ENCODE peak calls at places on chromosome 11, in six cellular contexts. One of them, this sample, is unnamed.
A peak's percentile ranks its signal among the peaks of the same experiment; 100 is the strongest.

GRCh38 chr11:2528301-2529050 is 83.7 kb downstream of the KCNQ1 start:
- DNase-seq in HFFc6: no peak
- DNase-seq in left ventricle myocardium inferior: no peak
- DNase-seq in heart left ventricle: peak; percentile 17
- DNase-seq in glutamatergic neuron: peak; percentile 11
- DNase-seq in fibroblast of lung: no peak
- DNase-seq in this sample: no peak

GRCh38 chr11:47233989-47234668 is 14.5 kb downstream of the ACP2 start:
- DNase-seq in HFFc6: peak; percentile 90
- DNase-seq in left ventricle myocardium inferior: peak; percentile 33
- DNase-seq in heart left ventricle: peak; percentile 50
- DNase-seq in glutamatergic neuron: no peak
- DNase-seq in fibroblast of lung: peak; percentile 77
- DNase-seq in this sample: peak; percentile 57

GRCh38 chr11:117910525-117910924 is 18.7 kb downstream of the TMPRSS13 start:
- DNase-seq in HFFc6: no peak
- DNase-seq in left ventricle myocardium inferior: no peak
- DNase-seq in heart left ventricle: no peak
- DNase-seq in glutamatergic neuron: no peak
- DNase-seq in fibroblast of lung: no peak
- DNase-seq in this sample: no peak

GRCh38 chr11:37544491-37544890 is 946.5 kb upstream of the RAG2 start:
- DNase-seq in HFFc6: no peak
- DNase-seq in left ventricle myocardium inferior: no peak
- DNase-seq in heart left ventricle: no peak
- DNase-seq in glutamatergic neuron: no peak
- DNase-seq in fibroblast of lung: no peak
- DNase-seq in this sample: no peak

GRCh38 chr11:118933486-118933885 is 7.8 kb upstream of the BCL9L start:
- DNase-seq in HFFc6: no peak
- DNase-seq in left ventricle myocardium inferior: peak; percentile 39
- DNase-seq in heart left ventricle: peak; percentile 64
- DNase-seq in glutamatergic neuron: no peak
- DNase-seq in fibroblast of lung: no peak
- DNase-seq in this sample: no peak

GRCh38 chr11:122071680-122072321 is 44.2 kb downstream of the BLID start:
- DNase-seq in HFFc6: no peak
- DNase-seq in left ventricle myocardium inferior: no peak
- DNase-seq in heart left ventricle: no peak
- DNase-seq in glutamatergic neuron: no peak
- DNase-seq in fibroblast of lung: no peak
- DNase-seq in this sample: no peak

GRCh38 chr11:121514401-121514981 is 61.7 kb upstream of the SORL1-AS1 start:
- DNase-seq in HFFc6: no peak
- DNase-seq in left ventricle myocardium inferior: no peak
- DNase-seq in heart left ventricle: no peak
- DNase-seq in glutamatergic neuron: no peak
- DNase-seq in fibroblast of lung: no peak
- DNase-seq in this sample: no peak

GRCh38 chr11:62546937-62547625 is 475 bp upstream of the AHNAK start:
- DNase-seq in HFFc6: peak; percentile 63
- DNase-seq in left ventricle myocardium inferior: peak; percentile 42
- DNase-seq in heart left ventricle: no peak
- DNase-seq in glutamatergic neuron: no peak
- DNase-seq in fibroblast of lung: peak; percentile 57
- DNase-seq in this sample: peak; percentile 81

GRCh38 chr11:86294026-86294425 is 8.0 kb upstream of the HIKESHI start:
- DNase-seq in HFFc6: no peak
- DNase-seq in left ventricle myocardium inferior: no peak
- DNase-seq in heart left ventricle: no peak
- DNase-seq in glutamatergic neuron: no peak
- DNase-seq in fibroblast of lung: no peak
- DNase-seq in this sample: no peak

GRCh38 chr11:34345012-34345804 is 12.6 kb downstream of the ABTB2 start:
- DNase-seq in HFFc6: peak; percentile 72
- DNase-seq in left ventricle myocardium inferior: peak; percentile 42
- DNase-seq in heart left ventricle: peak; percentile 65
- DNase-seq in glutamatergic neuron: no peak
- DNase-seq in fibroblast of lung: peak; percentile 73
- DNase-seq in this sample: peak; percentile 91

GRCh38 chr11:19895776-19896175 is 183.1 kb downstream of the NAV2 start:
- DNase-seq in HFFc6: no peak
- DNase-seq in left ventricle myocardium inferior: no peak
- DNase-seq in heart left ventricle: no peak
- DNase-seq in glutamatergic neuron: no peak
- DNase-seq in fibroblast of lung: no peak
- DNase-seq in this sample: peak; percentile 65

GRCh38 chr11:75474240-75474639 is 41.2 kb upstream of the KLHL35 start:
- DNase-seq in HFFc6: no peak
- DNase-seq in left ventricle myocardium inferior: no peak
- DNase-seq in heart left ventricle: no peak
- DNase-seq in glutamatergic neuron: no peak
- DNase-seq in fibroblast of lung: peak; percentile 32
- DNase-seq in this sample: no peak

GRCh38 chr11:83863272-83863671 is 577.1 kb upstream of the CCDC90B start:
- DNase-seq in HFFc6: no peak
- DNase-seq in left ventricle myocardium inferior: no peak
- DNase-seq in heart left ventricle: no peak
- DNase-seq in glutamatergic neuron: no peak
- DNase-seq in fibroblast of lung: no peak
- DNase-seq in this sample: no peak

GRCh38 chr11:97743205-97743742 is 1277.5 kb upstream of the CNTN5 start:
- DNase-seq in HFFc6: no peak
- DNase-seq in left ventricle myocardium inferior: no peak
- DNase-seq in heart left ventricle: no peak
- DNase-seq in glutamatergic neuron: no peak
- DNase-seq in fibroblast of lung: peak; percentile 71
- DNase-seq in this sample: peak; percentile 62

GRCh38 chr11:68340003-68340767 is 27.8 kb downstream of the LRP5 start:
- DNase-seq in HFFc6: no peak
- DNase-seq in left ventricle myocardium inferior: no peak
- DNase-seq in heart left ventricle: no peak
- DNase-seq in glutamatergic neuron: no peak
- DNase-seq in fibroblast of lung: no peak
- DNase-seq in this sample: no peak

GRCh38 chr11:35357893-35358292 is 61.5 kb downstream of the SLC1A2 start:
- DNase-seq in HFFc6: peak; percentile 32
- DNase-seq in left ventricle myocardium inferior: no peak
- DNase-seq in heart left ventricle: no peak
- DNase-seq in glutamatergic neuron: no peak
- DNase-seq in fibroblast of lung: peak; percentile 45
- DNase-seq in this sample: no peak

GRCh38 chr11:18312012-18312411 is 9.9 kb downstream of the HPS5 start:
- DNase-seq in HFFc6: peak; percentile 13
- DNase-seq in left ventricle myocardium inferior: no peak
- DNase-seq in heart left ventricle: no peak
- DNase-seq in glutamatergic neuron: no peak
- DNase-seq in fibroblast of lung: no peak
- DNase-seq in this sample: peak; percentile 37

GRCh38 chr11:63560506-63561179 is 2.5 kb downstream of the PLAAT2 start:
- DNase-seq in HFFc6: no peak
- DNase-seq in left ventricle myocardium inferior: peak; percentile 34
- DNase-seq in heart left ventricle: peak; percentile 57
- DNase-seq in glutamatergic neuron: no peak
- DNase-seq in fibroblast of lung: no peak
- DNase-seq in this sample: peak; percentile 74

GRCh38 chr11:110415081-110415480 is 14.7 kb upstream of the FDX1 start:
- DNase-seq in HFFc6: no peak
- DNase-seq in left ventricle myocardium inferior: no peak
- DNase-seq in heart left ventricle: no peak
- DNase-seq in glutamatergic neuron: no peak
- DNase-seq in fibroblast of lung: no peak
- DNase-seq in this sample: no peak

GRCh38 chr11:10899542-10899830 is 41.6 kb upstream of the ZBED5 start:
- DNase-seq in HFFc6: no peak
- DNase-seq in left ventricle myocardium inferior: peak; percentile 54
- DNase-seq in heart left ventricle: peak; percentile 81
- DNase-seq in glutamatergic neuron: no peak
- DNase-seq in fibroblast of lung: peak; percentile 100
- DNase-seq in this sample: peak; percentile 96

GRCh38 chr11:14971865-14972580 is at the start of gene CALCA:
- DNase-seq in HFFc6: no peak
- DNase-seq in left ventricle myocardium inferior: no peak
- DNase-seq in heart left ventricle: peak; percentile 23
- DNase-seq in glutamatergic neuron: peak; percentile 46
- DNase-seq in fibroblast of lung: peak; percentile 16
- DNase-seq in this sample: no peak

GRCh38 chr11:2470495-2470894 is 25.7 kb downstream of the KCNQ1 start:
- DNase-seq in HFFc6: no peak
- DNase-seq in left ventricle myocardium inferior: no peak
- DNase-seq in heart left ventricle: no peak
- DNase-seq in glutamatergic neuron: no peak
- DNase-seq in fibroblast of lung: no peak
- DNase-seq in this sample: no peak

GRCh38 chr11:1643146-1643690 is 13.6 kb downstream of the KRTAP5-5 start:
- DNase-seq in HFFc6: no peak
- DNase-seq in left ventricle myocardium inferior: no peak
- DNase-seq in heart left ventricle: no peak
- DNase-seq in glutamatergic neuron: no peak
- DNase-seq in fibroblast of lung: no peak
- DNase-seq in this sample: no peak

GRCh38 chr11:59284773-59285129 is 72.0 kb upstream of the MPEG1 start:
- DNase-seq in HFFc6: no peak
- DNase-seq in left ventricle myocardium inferior: no peak
- DNase-seq in heart left ventricle: no peak
- DNase-seq in glutamatergic neuron: no peak
- DNase-seq in fibroblast of lung: no peak
- DNase-seq in this sample: no peak
- TF ChIP-seq CTCF in HFFc6: peak; percentile 57
- TF ChIP-seq CTCF in left ventricle myocardium inferior: no peak
- TF ChIP-seq CTCF in heart left ventricle: no peak
- TF ChIP-seq CTCF in glutamatergic neuron: peak; percentile 41
- TF ChIP-seq CTCF in fibroblast of lung: no peak
- TF ChIP-seq CTCF in this sample: no peak

GRCh38 chr11:130070109-130070828 is 575 bp downstream of the APLP2 start:
- DNase-seq in HFFc6: peak; percentile 10
- DNase-seq in left ventricle myocardium inferior: peak; percentile 42
- DNase-seq in heart left ventricle: peak; percentile 42
- DNase-seq in glutamatergic neuron: peak; percentile 68
- DNase-seq in fibroblast of lung: peak; percentile 44
- DNase-seq in this sample: peak; percentile 34
- TF ChIP-seq CTCF in HFFc6: peak; percentile 40
- TF ChIP-seq CTCF in left ventricle myocardium inferior: peak; percentile 21
- TF ChIP-seq CTCF in heart left ventricle: no peak
- TF ChIP-seq CTCF in glutamatergic neuron: no peak
- TF ChIP-seq CTCF in fibroblast of lung: peak; percentile 8
- TF ChIP-seq CTCF in this sample: no peak

DNA sequence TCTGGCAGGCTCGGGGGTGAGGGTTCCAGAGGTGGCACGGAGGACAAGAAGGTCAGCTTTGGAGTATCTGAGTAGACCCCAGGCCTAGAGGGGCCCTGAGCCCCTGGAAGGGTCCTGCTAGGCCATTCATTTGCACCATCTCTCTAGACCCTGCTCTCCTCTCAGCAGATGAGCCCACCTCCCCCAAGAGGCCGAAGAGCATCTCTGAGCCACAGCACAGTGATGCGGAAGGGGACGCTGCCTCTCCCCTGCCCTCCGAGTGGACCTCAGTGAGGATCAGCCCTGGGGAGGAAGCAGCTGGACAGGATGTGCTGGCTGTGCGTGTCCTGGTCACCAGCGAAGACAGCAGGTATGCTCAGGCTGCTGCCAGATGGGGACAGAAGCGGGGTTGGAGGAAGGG is 101.6 kb upstream of the PARVA start:
- DNase-seq in HFFc6: no peak
- DNase-seq in left ventricle myocardium inferior: no peak
- DNase-seq in heart left ventricle: no peak
- DNase-seq in glutamatergic neuron: no peak
- DNase-seq in fibroblast of lung: no peak
- DNase-seq in this sample: no peak
- TF ChIP-seq CTCF in HFFc6: no peak
- TF ChIP-seq CTCF in left ventricle myocardium inferior: no peak
- TF ChIP-seq CTCF in heart left ventricle: no peak
- TF ChIP-seq CTCF in glutamatergic neuron: no peak
- TF ChIP-seq CTCF in fibroblast of lung: no peak
- TF ChIP-seq CTCF in this sample: no peak

DNA sequence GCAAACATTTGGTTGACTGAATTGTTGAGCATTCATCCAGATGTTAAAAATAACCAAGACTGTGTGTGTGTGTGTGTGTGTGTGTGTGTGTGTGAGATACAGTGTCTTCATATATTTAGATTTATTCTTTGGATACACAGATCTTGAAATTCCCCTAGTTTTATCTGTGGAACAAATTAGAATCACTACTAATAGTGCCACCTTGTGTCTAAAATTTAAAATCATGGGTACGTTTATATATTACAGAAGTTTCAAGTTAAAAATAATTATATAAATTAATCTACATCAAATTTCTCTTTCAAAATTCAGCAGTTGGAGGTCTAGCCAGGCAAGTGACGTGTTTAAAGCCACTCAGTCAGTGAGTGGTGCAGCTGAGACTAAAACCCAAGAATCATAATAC is 1566.2 kb upstream of the TENM4 start:
- DNase-seq in HFFc6: no peak
- DNase-seq in left ventricle myocardium inferior: no peak
- DNase-seq in heart left ventricle: no peak
- DNase-seq in glutamatergic neuron: no peak
- DNase-seq in fibroblast of lung: peak; percentile 72
- DNase-seq in this sample: peak; percentile 26
- TF ChIP-seq CTCF in HFFc6: peak; percentile 28
- TF ChIP-seq CTCF in left ventricle myocardium inferior: no peak
- TF ChIP-seq CTCF in heart left ventricle: no peak
- TF ChIP-seq CTCF in glutamatergic neuron: no peak
- TF ChIP-seq CTCF in fibroblast of lung: no peak
- TF ChIP-seq CTCF in this sample: peak; percentile 22

GRCh38 chr11:24496728-24497396 is at the start of gene LUZP2:
- DNase-seq in HFFc6: no peak
- DNase-seq in left ventricle myocardium inferior: no peak
- DNase-seq in heart left ventricle: peak; percentile 13
- DNase-seq in glutamatergic neuron: peak; percentile 77
- DNase-seq in fibroblast of lung: peak; percentile 29
- DNase-seq in this sample: no peak
- TF ChIP-seq CTCF in HFFc6: no peak
- TF ChIP-seq CTCF in left ventricle myocardium inferior: no peak
- TF ChIP-seq CTCF in heart left ventricle: no peak
- TF ChIP-seq CTCF in glutamatergic neuron: no peak
- TF ChIP-seq CTCF in fibroblast of lung: peak; percentile 1
- TF ChIP-seq CTCF in this sample: no peak

This sample was measured in MCF 10A.